ENCODE peak calls at places on chromosomes 12 and 14, in ten cellular contexts. U is GM12864, Q is HFF-Myc, G is colonic mucosa, H is HepG2, R is AG04450, F is left lung, M is pancreas, X is kidney epithelial cell, T is breast epithelium. Z is an unnamed sample.
A peak's percentile ranks its signal among the peaks of the same experiment; 100 is the strongest.

GRCh38 chr12:93025145-93026103 is 96.3 kb upstream of the EEA1 start:
- DNase-seq in U (peak; percentile 63), Q (peak; percentile 41), G (no peak), H (no peak), R (peak; percentile 26), F (no peak), M (no peak), X (peak; percentile 26), T (no peak), Z (peak; percentile 83)

GRCh38 chr12:64039285-64039871 is 182.7 kb downstream of the KICS2 start:
- DNase-seq in U (no peak), Q (no peak), G (peak; percentile 68), H (no peak), R (peak; percentile 23), F (no peak), M (no peak), X (no peak), T (no peak), Z (no peak)

GRCh38 chr12:10392394-10392930 is 2.6 kb upstream of the KLRK1 start:
- DNase-seq in U (no peak), Q (peak; percentile 54), G (no peak), H (no peak), R (no peak), F (no peak), M (no peak), X (no peak), T (no peak), Z (peak; percentile 92)

GRCh38 chr14:91177073-91177796 is 63.4 kb downstream of the DGLUCY start:
- DNase-seq in U (peak; percentile 35), Q (peak; percentile 51), G (peak; percentile 49), H (peak; percentile 48), R (no peak), F (no peak), M (no peak), X (peak; percentile 43), T (no peak), Z (peak; percentile 82)

GRCh38 chr12:63940295-63940997 is 95.9 kb downstream of the SRGAP1 start:
- DNase-seq in U (no peak), Q (no peak), G (no peak), H (no peak), R (no peak), F (no peak), M (no peak), X (no peak), T (no peak), Z (no peak)

GRCh38 chr12:26523708-26524150 is 309.3 kb downstream of the ITPR2 start:
- DNase-seq in U (no peak), Q (no peak), G (peak; percentile 91), H (no peak), R (peak; percentile 75), F (peak; percentile 85), M (peak; percentile 82), X (peak; percentile 43), T (peak; percentile 84), Z (no peak)

GRCh38 chr14:59251811-59252771 is 63.6 kb downstream of the DAAM1 start:
- DNase-seq in U (no peak), Q (no peak), G (no peak), H (no peak), R (no peak), F (no peak), M (no peak), X (no peak), T (no peak), Z (no peak)

GRCh38 chr12:1533602-1534304 is 60.6 kb downstream of the FBXL14 start:
- DNase-seq in U (peak; percentile 57), Q (no peak), G (no peak), H (no peak), R (no peak), F (no peak), M (no peak), X (no peak), T (peak; percentile 39), Z (peak; percentile 86)

GRCh38 chr12:98127336-98127679 is 388.1 kb upstream of the TMPO start:
- DNase-seq in U (no peak), Q (no peak), G (no peak), H (no peak), R (no peak), F (no peak), M (no peak), X (no peak), T (no peak), Z (no peak)

GRCh38 chr14:50928002-50928635 is 16.2 kb downstream of the PYGL start:
- DNase-seq in U (no peak), Q (no peak), G (peak; percentile 16), H (no peak), R (no peak), F (no peak), M (no peak), X (no peak), T (no peak), Z (peak; percentile 36)

GRCh38 chr12:63066782-63067181 is 84.2 kb downstream of the AVPR1A start:
- DNase-seq in U (no peak), Q (no peak), G (no peak), H (no peak), R (no peak), F (no peak), M (no peak), X (no peak), T (no peak), Z (no peak)

GRCh38 chr12:3278681-3279414 is 201.7 kb downstream of the TSPAN9 start:
- DNase-seq in U (no peak), Q (no peak), G (no peak), H (no peak), R (no peak), F (no peak), M (no peak), X (no peak), T (no peak), Z (no peak)

GRCh38 chr12:10957741-10958140 is 18.7 kb upstream of the TAS2R14 start:
- DNase-seq in U (no peak), Q (no peak), G (no peak), H (no peak), R (no peak), F (no peak), M (no peak), X (no peak), T (no peak), Z (no peak)

GRCh38 chr12:29754235-29755189 is 29.2 kb downstream of the TMTC1 start:
- DNase-seq in U (no peak), Q (no peak), G (no peak), H (no peak), R (no peak), F (no peak), M (no peak), X (no peak), T (no peak), Z (peak; percentile 11)

GRCh38 chr14:61563880-61564622 is 131.3 kb upstream of the HIF1A start:
- DNase-seq in U (no peak), Q (no peak), G (no peak), H (no peak), R (no peak), F (no peak), M (no peak), X (no peak), T (no peak), Z (no peak)

GRCh38 chr14:101174980-101175606 is 271.6 kb upstream of the RTL1 start:
- DNase-seq in U (no peak), Q (no peak), G (no peak), H (no peak), R (no peak), F (peak; percentile 64), M (no peak), X (no peak), T (no peak), Z (no peak)

GRCh38 chr12:7439579-7440505 is 4.1 kb downstream of the CD163L1 start:
- DNase-seq in U (no peak), Q (no peak), G (peak; percentile 57), H (no peak), R (peak; percentile 11), F (peak; percentile 90), M (peak; percentile 67), X (no peak), T (no peak), Z (no peak)
- H3K4me3 ChIP-seq in U (no peak overlapping the region), Q (peak overlapping the region; percentile 38), G (peak overlapping the region; percentile 22), H (no peak overlapping the region), R (peak overlapping the region; percentile 57), F (peak overlapping the region; percentile 33), M (peak overlapping the region; percentile 43), X (peak overlapping the region; percentile 50), T (peak overlapping the region; percentile 71), Z (no peak overlapping the region)

GRCh38 chr12:20220339-20220738 is 148.0 kb upstream of the PDE3A start:
- DNase-seq in U (no peak), Q (peak; percentile 15), G (no peak), H (no peak), R (no peak), F (no peak), M (no peak), X (no peak), T (no peak), Z (peak; percentile 50)
- TF ChIP-seq CTCF in U (no peak), Q (no peak), G (peak; percentile 24), H (peak; percentile 48), R (peak; percentile 33), F (no peak), M (no peak), X (peak; percentile 22), T (no peak), Z (peak; percentile 15)

DNA sequence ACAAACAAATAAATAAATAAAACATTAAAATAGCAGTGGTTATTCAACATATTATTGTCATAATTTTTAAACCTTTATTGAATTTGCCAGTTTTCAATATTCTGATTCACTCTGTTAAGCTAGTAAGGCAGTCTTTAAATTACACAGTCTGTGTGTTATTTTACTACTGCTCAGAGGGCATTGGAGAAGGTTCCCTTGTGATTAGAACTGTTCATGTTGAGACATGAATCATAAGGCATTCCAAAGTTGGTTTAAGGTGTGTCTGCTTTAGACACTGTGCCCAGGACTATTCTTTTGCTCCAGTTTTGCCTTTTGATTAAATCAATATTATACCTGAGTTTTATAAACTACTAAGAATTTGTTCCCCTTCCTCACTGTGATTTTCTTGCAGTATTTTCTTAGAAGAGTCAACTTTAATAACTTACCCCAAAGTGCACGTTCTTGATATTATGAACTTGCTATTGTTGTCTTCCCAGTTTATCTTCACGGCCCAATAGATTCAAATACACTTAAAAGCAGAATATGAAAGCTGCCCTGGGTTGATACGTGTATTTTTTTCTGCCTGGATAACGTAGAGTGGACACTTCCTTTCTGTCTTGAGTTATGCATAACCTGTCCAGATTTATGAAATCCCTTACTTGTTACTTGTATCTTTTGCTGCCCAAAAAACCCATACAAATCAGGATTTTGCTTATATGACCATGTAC is 105.3 kb upstream of the BCAT1 start:
- DNase-seq in U (no peak), Q (no peak), G (no peak), H (no peak), R (no peak), F (no peak), M (no peak), X (no peak), T (no peak), Z (no peak)
- H3K4me3 ChIP-seq in U (peak overlapping the region; percentile 74), Q (no peak overlapping the region), G (no peak overlapping the region), H (no peak overlapping the region), R (no peak overlapping the region), F (peak overlapping the region; percentile 41), M (peak overlapping the region; percentile 47), X (no peak overlapping the region), T (no peak overlapping the region), Z (peak overlapping the region; percentile 96)

GRCh38 chr12:94603434-94604068 is 46.8 kb downstream of the TMCC3 start:
- DNase-seq in U (peak; percentile 18), Q (no peak), G (peak; percentile 68), H (peak; percentile 5), R (no peak), F (no peak), M (peak; percentile 74), X (no peak), T (no peak), Z (peak; percentile 54)
- TF ChIP-seq CTCF in U (peak; percentile 77), Q (peak; percentile 65), G (peak; percentile 74), H (peak; percentile 68), R (peak; percentile 67), F (peak; percentile 59), M (peak; percentile 50), X (peak; percentile 56), T (peak; percentile 30), Z (peak; percentile 61)